ENCODE peak calls at places on chromosomes 4 and X, in seven cellular contexts. Z is fibroblast of villous mesenchyme, O is fibroblast of mammary gland, R is tibial nerve, X is progenitor cell of endocrine pancreas, D is A673, Q is spleen. K is an unnamed sample.
A peak's percentile ranks its signal among the peaks of the same experiment; 100 is the strongest.

GRCh38 chrX:21056636-21057035 is 317.6 kb upstream of the CNKSR2 start:
- DNase-seq in Z (peak; percentile 1), O (peak; percentile 47), R (no peak), X (no peak), D (no peak), Q (no peak), K (no peak)

GRCh38 chr4:183733181-183733580 is 74.1 kb downstream of the TRAPPC11 start:
- DNase-seq in Z (no peak), O (no peak), R (no peak), X (no peak), D (no peak), Q (no peak), K (no peak)

GRCh38 chr4:188127157-188127874 is 11.9 kb upstream of the TRIML1 start:
- DNase-seq in Z (peak; percentile 52), O (peak; percentile 87), R (no peak), X (no peak), D (peak; percentile 38), Q (no peak), K (peak; percentile 43)

GRCh38 chrX:74286950-74287349 is 17.0 kb upstream of the ZCCHC13 start:
- DNase-seq in Z (peak; percentile 42), O (peak; percentile 58), R (no peak), X (no peak), D (no peak), Q (no peak), K (peak; percentile 47)

GRCh38 chr4:174358823-174359222 is 75.1 kb downstream of the CEP44 start:
- DNase-seq in Z (peak; percentile 24), O (peak; percentile 92), R (no peak), X (no peak), D (no peak), Q (no peak), K (peak; percentile 24)

GRCh38 chr4:84379881-84380618 is 119.0 kb downstream of the NKX6-1 start:
- DNase-seq in Z (no peak), O (peak; percentile 90), R (no peak), X (no peak), D (peak; percentile 17), Q (no peak), K (peak; percentile 78)

GRCh38 chr4:20760053-20760452 is 59.8 kb downstream of the PACRGL start:
- DNase-seq in Z (peak; percentile 28), O (peak; percentile 3), R (no peak), X (no peak), D (peak; percentile 36), Q (no peak), K (no peak)

GRCh38 chr4:140098481-140099132 is 55.4 kb downstream of the MAML3 start:
- DNase-seq in Z (peak; percentile 71), O (peak; percentile 82), R (no peak), X (no peak), D (peak; percentile 40), Q (no peak), K (peak; percentile 64)

GRCh38 chrX:39874202-39874816 is 223.4 kb downstream of the BCOR start:
- DNase-seq in Z (no peak), O (no peak), R (no peak), X (no peak), D (no peak), Q (no peak), K (no peak)

GRCh38 chr4:183443609-183444148 is 757 bp upstream of the CDKN2AIP start:
- DNase-seq in Z (peak; percentile 86), O (no peak), R (no peak), X (no peak), D (peak; percentile 60), Q (no peak), K (peak; percentile 61)

GRCh38 chrX:40262641-40263560 is 165.1 kb upstream of the BCOR start:
- DNase-seq in Z (peak; percentile 70), O (peak; percentile 47), R (no peak), X (no peak), D (no peak), Q (peak; percentile 64), K (peak; percentile 72)

GRCh38 chr4:183249854-183250253 is 70.2 kb downstream of the CLDN22 start:
- DNase-seq in Z (peak; percentile 48), O (peak; percentile 42), R (no peak), X (no peak), D (peak; percentile 62), Q (no peak), K (peak; percentile 53)

GRCh38 chrX:83845397-83845796 is 15.5 kb upstream of the CYLC1 start:
- DNase-seq in Z (peak; percentile 3), O (peak; percentile 28), R (no peak), X (no peak), D (peak; percentile 33), Q (no peak), K (peak; percentile 14)

GRCh38 chr4:148288448-148288847 is 153.8 kb downstream of the NR3C2 start:
- DNase-seq in Z (no peak), O (no peak), R (no peak), X (no peak), D (no peak), Q (no peak), K (no peak)

GRCh38 chrX:40402771-40403533 is 177.8 kb upstream of the ATP6AP2 start:
- DNase-seq in Z (peak; percentile 23), O (peak; percentile 59), R (peak; percentile 15), X (no peak), D (peak; percentile 7), Q (no peak), K (peak; percentile 57)

GRCh38 chr4:36551697-36552214 is 270.3 kb downstream of the DTHD1 start:
- DNase-seq in Z (no peak), O (no peak), R (no peak), X (no peak), D (no peak), Q (no peak), K (no peak)

GRCh38 chr4:39353478-39354177 is 12.5 kb downstream of the RFC1 start:
- DNase-seq in Z (peak; percentile 80), O (peak; percentile 58), R (no peak), X (no peak), D (peak; percentile 61), Q (no peak), K (peak; percentile 61)

GRCh38 chr4:25002679-25003078 is 28.1 kb downstream of the LGI2 start:
- DNase-seq in Z (no peak), O (peak; percentile 12), R (no peak), X (no peak), D (peak; percentile 11), Q (no peak), K (no peak)

GRCh38 chr4:71258323-71258722 is 80.5 kb upstream of the SLC4A4 start:
- DNase-seq in Z (no peak), O (no peak), R (no peak), X (no peak), D (no peak), Q (no peak), K (no peak)

GRCh38 chr4:173507471-173508385 is 22.3 kb downstream of the HAND2 start:
- DNase-seq in Z (no peak), O (no peak), R (no peak), X (peak; percentile 9), D (no peak), Q (no peak), K (no peak)

GRCh38 chr4:102007959-102008425 is 217.5 kb downstream of the BANK1 start:
- DNase-seq in Z (no peak), O (no peak), R (no peak), X (no peak), D (no peak), Q (no peak), K (no peak)

GRCh38 chr4:155999743-156000142 is 46.1 kb upstream of the CTSO start:
- DNase-seq in Z (peak; percentile 2), O (peak; percentile 29), R (peak; percentile 36), X (no peak), D (peak; percentile 26), Q (no peak), K (no peak)
- TF ChIP-seq CTCF in Z (peak; percentile 47), O (peak; percentile 41), R (no peak), X (peak; percentile 54), D (peak; percentile 49), Q (no peak), K (peak; percentile 17)

GRCh38 chr4:88200186-88200585 is 41.7 kb upstream of the ABCG2 start:
- DNase-seq in Z (no peak), O (no peak), R (no peak), X (no peak), D (no peak), Q (no peak), K (no peak)

GRCh38 chr4:88208146-88208545 is 49.7 kb upstream of the ABCG2 start:
- DNase-seq in Z (peak; percentile 76), O (no peak), R (no peak), X (no peak), D (no peak), Q (no peak), K (no peak)

GRCh38 chr4:88202443-88202842 is 44.0 kb upstream of the ABCG2 start:
- DNase-seq in Z (no peak), O (no peak), R (no peak), X (no peak), D (no peak), Q (no peak), K (no peak)

GRCh38 chr4:88204882-88205281 is 46.4 kb upstream of the ABCG2 start:
- DNase-seq in Z (no peak), O (no peak), R (no peak), X (no peak), D (no peak), Q (no peak), K (no peak)
- TF ChIP-seq CTCF in Z (no peak), O (no peak), R (no peak), X (no peak), D (no peak), Q (no peak), K (no peak)

DNA sequence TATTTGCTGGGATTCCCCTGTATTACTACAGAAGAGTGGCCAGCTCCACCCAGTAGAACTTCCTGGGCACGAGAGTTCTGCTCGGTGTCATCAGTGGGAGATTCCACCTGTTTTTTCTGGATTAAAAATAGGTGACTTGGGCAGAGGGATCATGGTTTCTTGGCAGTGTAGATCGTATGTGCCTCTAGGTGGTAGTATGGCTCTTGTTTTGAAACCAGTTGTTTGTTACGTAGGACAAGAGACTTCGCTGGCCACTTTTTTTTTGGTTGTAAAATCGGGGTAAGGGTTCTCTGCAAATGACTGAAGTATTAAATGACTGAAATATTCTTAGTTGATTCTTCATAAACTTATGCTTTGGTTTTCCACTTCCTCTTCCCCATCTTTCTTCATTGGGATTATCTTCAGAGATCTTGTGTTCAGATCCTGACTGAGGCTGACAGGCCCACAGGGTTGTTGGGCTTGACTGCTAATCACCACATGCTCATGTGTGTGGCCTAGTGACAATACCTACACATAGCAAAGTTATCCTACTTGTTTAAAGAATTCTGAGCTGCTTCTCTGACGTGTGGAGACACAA is 43.8 kb upstream of the WDR1 start:
- DNase-seq in Z (peak; percentile 32), O (peak; percentile 21), R (no peak), X (no peak), D (no peak), Q (no peak), K (peak; percentile 47)
- TF ChIP-seq CTCF in Z (peak; percentile 25), O (no peak), R (no peak), X (peak; percentile 46), D (peak; percentile 28), Q (no peak), K (peak; percentile 58)

GRCh38 chr4:48781968-48782367 is 1.9 kb upstream of the FRYL start:
- DNase-seq in Z (no peak), O (no peak), R (no peak), X (no peak), D (no peak), Q (no peak), K (no peak)
- TF ChIP-seq CTCF in Z (no peak), O (no peak), R (no peak), X (no peak), D (no peak), Q (no peak), K (no peak)